ENCODE peak calls at places on chromosomes 3 and 15, in five cellular contexts. P is HepG2, J is fibroblast of lung, X is H9, S is endothelial cell of umbilical vein. N is an unnamed sample.
A peak's percentile ranks its signal among the peaks of the same experiment; 100 is the strongest.

GRCh38 chr3:59451041-59451763 is 401.4 kb upstream of the CFAP20DC start:
- DNase-seq in P (no peak), J (no peak), X (no peak), S (no peak), N (no peak)

GRCh38 chr15:74396445-74397238 is 29.2 kb upstream of the CYP11A1 start:
- DNase-seq in P (peak; percentile 84), J (peak; percentile 33), X (no peak), S (no peak), N (peak; percentile 98)

GRCh38 chr3:116165190-116165589 is 280.1 kb downstream of the LSAMP start:
- DNase-seq in P (no peak), J (no peak), X (no peak), S (no peak), N (no peak)

GRCh38 chr15:32994810-32995424 is 199.6 kb downstream of the FMN1 start:
- DNase-seq in P (peak; percentile 7), J (peak; percentile 82), X (no peak), S (peak; percentile 63), N (peak; percentile 69)

GRCh38 chr15:78237146-78237545 is 2.8 kb upstream of the ACSBG1 start:
- DNase-seq in P (no peak), J (no peak), X (no peak), S (no peak), N (no peak)

GRCh38 chr3:160343132-160343531 is 55.9 kb downstream of the IFT80 start:
- DNase-seq in P (peak; percentile 16), J (peak; percentile 49), X (no peak), S (peak; percentile 23), N (peak; percentile 42)

GRCh38 chr3:141305436-141305835 is 62.9 kb upstream of the ZBTB38 start:
- DNase-seq in P (peak; percentile 24), J (peak; percentile 71), X (no peak), S (peak; percentile 27), N (peak; percentile 37)

GRCh38 chr3:69781593-69781992 is 42.3 kb downstream of the MITF start:
- DNase-seq in P (no peak), J (no peak), X (no peak), S (no peak), N (no peak)

GRCh38 chr3:11908981-11909698 is 62.5 kb upstream of the TAMM41 start:
- DNase-seq in P (no peak), J (no peak), X (no peak), S (no peak), N (no peak)
- H2AFZ ChIP-seq in P (no peak overlapping the region), J (no peak overlapping the region), X (no peak overlapping the region), S (no peak overlapping the region), N (no peak overlapping the region)

GRCh38 chr3:165854696-165855095 is 17.5 kb upstream of the BCHE start:
- DNase-seq in P (peak; percentile 1), J (peak; percentile 45), X (no peak), S (peak; percentile 36), N (peak; percentile 58)
- TF ChIP-seq CTCF in P (peak; percentile 57), J (peak; percentile 31), X (peak; percentile 77), S (peak; percentile 22), N (peak; percentile 85)

GRCh38 chr3:16258892-16259291 is 5.9 kb downstream of the DPH3 start:
- DNase-seq in P (no peak), J (no peak), X (no peak), S (no peak), N (no peak)

GRCh38 chr3:16254933-16255725 is 9.6 kb downstream of the DPH3 start:
- DNase-seq in P (no peak), J (no peak), X (no peak), S (no peak), N (no peak)

GRCh38 chr3:16253601-16254000 is 11.1 kb downstream of the DPH3 start:
- DNase-seq in P (no peak), J (peak; percentile 20), X (no peak), S (no peak), N (no peak)

GRCh38 chr3:16258177-16258576 is 6.6 kb downstream of the DPH3 start:
- DNase-seq in P (no peak), J (no peak), X (no peak), S (no peak), N (no peak)

DNA sequence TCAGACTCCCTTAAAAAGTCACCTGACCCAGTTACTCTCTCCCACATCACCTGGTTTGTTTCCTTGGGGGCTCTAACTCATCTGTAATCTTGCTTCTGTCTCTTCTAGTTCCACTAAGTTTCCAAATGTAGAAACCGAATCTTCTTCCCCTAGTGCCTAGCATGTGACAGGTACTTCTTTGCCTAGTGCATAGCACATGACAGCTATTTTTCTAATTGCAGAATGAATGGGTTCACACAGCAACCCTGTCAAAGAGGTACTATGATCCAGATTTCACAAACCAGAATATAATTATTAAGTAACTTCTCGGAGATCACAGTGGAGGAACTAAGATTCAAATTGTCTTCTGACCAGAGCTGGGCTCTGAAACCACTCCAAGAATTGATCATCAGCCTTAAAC is 7.4 kb downstream of the DPH3 start:
- DNase-seq in P (no peak), J (no peak), X (no peak), S (no peak), N (no peak)
- H2AFZ ChIP-seq in P (no peak overlapping the region), J (no peak overlapping the region), X (no peak overlapping the region), S (no peak overlapping the region), N (no peak overlapping the region)

DNA sequence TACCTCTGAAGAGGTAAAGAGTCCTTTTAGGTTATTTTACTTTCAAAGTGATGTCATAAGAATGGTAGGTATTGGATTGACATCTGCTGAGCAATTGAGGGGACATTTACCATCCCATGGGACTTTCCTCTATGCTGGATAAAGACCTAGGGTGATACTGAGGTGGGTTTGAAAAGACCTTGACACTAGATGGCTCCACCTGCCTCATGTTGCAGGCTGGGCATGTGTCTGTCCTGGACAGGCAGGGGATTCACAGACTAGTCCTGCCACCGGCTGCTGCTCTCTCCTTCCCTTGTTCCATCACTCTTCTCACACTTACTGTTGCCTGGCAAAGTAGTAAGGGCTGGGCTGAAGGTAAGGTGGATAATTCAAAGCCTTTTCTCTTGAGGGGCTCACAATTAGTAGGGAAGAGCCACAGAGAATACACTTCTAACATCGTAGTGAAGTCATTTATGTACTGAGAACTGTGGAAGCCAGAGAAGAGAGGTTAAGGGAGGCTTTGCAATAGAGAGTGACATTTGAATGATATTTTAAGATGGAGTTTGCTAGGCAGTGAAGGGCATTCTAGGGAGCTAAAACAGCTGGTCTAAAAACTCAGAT is 27.7 kb downstream of the TRAK1 start:
- DNase-seq in P (peak; percentile 74), J (peak; percentile 47), X (peak; percentile 69), S (peak; percentile 75), N (peak; percentile 85)
- TF ChIP-seq CTCF in P (peak; percentile 92), J (no peak), X (peak; percentile 76), S (peak; percentile 50), N (peak; percentile 86)

GRCh38 chr3:149251186-149251585 is 29.6 kb upstream of the CP start:
- DNase-seq in P (no peak), J (no peak), X (no peak), S (no peak), N (no peak)

GRCh38 chr3:149247025-149247710 is 25.5 kb upstream of the CP start:
- DNase-seq in P (no peak), J (peak; percentile 75), X (no peak), S (peak; percentile 55), N (peak; percentile 86)

GRCh38 chr3:149247929-149248691 is 26.5 kb upstream of the CP start:
- DNase-seq in P (peak; percentile 25), J (peak; percentile 25), X (no peak), S (peak; percentile 40), N (peak; percentile 72)

GRCh38 chr3:149243540-149243939 is 21.9 kb upstream of the CP start:
- DNase-seq in P (no peak), J (no peak), X (no peak), S (no peak), N (no peak)

DNA sequence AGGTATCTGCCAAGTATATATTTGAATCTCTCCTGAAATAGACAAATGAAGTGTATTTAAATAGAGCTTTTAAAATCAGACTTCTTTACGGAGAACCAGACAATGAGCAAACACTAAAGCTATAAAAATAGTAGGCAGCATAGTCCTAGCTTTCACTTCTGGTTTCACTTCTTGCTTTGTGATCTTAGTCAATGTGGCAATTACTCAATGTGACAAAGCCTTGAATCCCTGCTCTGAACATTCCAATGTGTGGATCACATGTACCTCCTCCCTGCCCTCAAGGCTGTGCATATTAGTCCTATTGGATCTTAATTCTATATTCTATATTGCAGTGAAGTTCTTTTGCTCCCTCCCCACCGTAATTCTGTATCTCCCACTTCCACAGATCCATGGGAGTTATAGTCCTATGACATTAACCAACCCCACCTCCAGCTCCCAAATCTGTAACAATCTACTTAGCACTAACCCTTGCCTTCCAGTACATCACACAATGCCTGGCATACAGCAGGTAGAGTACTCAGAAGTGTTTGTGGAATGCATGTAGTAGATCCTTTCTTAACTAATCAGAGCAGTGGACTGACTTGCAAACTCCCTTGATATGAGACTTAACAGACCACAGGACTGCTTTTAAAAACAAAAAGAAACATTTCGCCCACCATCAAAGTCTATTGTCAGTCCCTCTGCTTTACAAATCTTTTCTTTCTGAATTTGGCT is 24.3 kb upstream of the CP start:
- DNase-seq in P (peak; percentile 75), J (peak; percentile 54), X (no peak), S (peak; percentile 33), N (peak; percentile 86)
- H2AFZ ChIP-seq in P (no peak overlapping the region), J (no peak overlapping the region), X (no peak overlapping the region), S (peak overlapping the region; percentile 21), N (peak overlapping the region; percentile 23)

GRCh38 chr3:25114532-25114931 is 313.5 kb upstream of the RARB start:
- DNase-seq in P (no peak), J (no peak), X (no peak), S (no peak), N (no peak)
- TF ChIP-seq CTCF in P (no peak), J (no peak), X (no peak), S (no peak), N (no peak)

DNA sequence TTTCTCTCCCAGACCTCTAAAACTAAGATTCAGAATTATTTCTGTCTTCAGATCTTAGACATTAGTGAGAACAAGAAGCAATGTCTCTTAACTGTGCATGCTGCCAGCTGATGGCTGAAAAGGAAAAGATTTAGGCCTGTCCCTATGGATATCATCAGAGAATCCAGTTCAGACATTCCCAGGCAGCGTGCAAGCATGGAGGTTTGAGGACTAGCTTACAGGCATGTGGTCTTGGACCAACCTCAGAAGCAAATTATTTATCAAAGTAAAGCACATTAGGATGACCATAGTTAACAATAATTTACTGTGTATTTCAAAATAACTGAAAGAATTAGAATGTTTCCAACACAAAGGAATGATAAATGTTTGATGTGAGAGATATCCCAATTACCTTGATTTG is 109.1 kb upstream of the THBS1 start:
- DNase-seq in P (no peak), J (peak; percentile 19), X (no peak), S (no peak), N (no peak)
- H2AFZ ChIP-seq in P (no peak overlapping the region), J (no peak overlapping the region), X (no peak overlapping the region), S (no peak overlapping the region), N (no peak overlapping the region)

N was measured in PC-3.